ENCODE peak calls at places on chromosome 18, in ten cellular contexts. One of them, this sample, is unnamed.

GRCh38 chr18:36583155-36583745 is 245.6 kb downstream of the TPGS2 start:
- DNase-seq in astrocyte of the cerebellum: no peak
- DNase-seq in left ventricle myocardium inferior: no peak
- DNase-seq in GM12878: peak; percentile 17
- DNase-seq in IMR-90: no peak
- DNase-seq in colonic mucosa: no peak
- DNase-seq in neural progenitor cell: peak; percentile 91
- DNase-seq in endothelial cell: peak; percentile 24
- DNase-seq in mammary epithelial cell: no peak
- DNase-seq in H1: peak; percentile 78
- DNase-seq in this sample: no peak

GRCh38 chr18:73168171-73168570 is 300.4 kb upstream of the NETO1 start:
- DNase-seq in GM12878: no peak
- DNase-seq in neural progenitor cell: no peak
- DNase-seq in colonic mucosa: no peak
- DNase-seq in endothelial cell: no peak
- DNase-seq in astrocyte of the cerebellum: no peak
- DNase-seq in H1: no peak
- DNase-seq in IMR-90: no peak
- DNase-seq in left ventricle myocardium inferior: no peak
- DNase-seq in mammary epithelial cell: no peak
- DNase-seq in this sample: no peak

GRCh38 chr18:50311573-50312106 is 24.1 kb upstream of the CXXC1 start:
- DNase-seq in mammary epithelial cell: no peak
- DNase-seq in GM12878: no peak
- DNase-seq in colonic mucosa: no peak
- DNase-seq in IMR-90: no peak
- DNase-seq in astrocyte of the cerebellum: no peak
- DNase-seq in left ventricle myocardium inferior: no peak
- DNase-seq in endothelial cell: no peak
- DNase-seq in neural progenitor cell: no peak
- DNase-seq in H1: no peak
- DNase-seq in this sample: no peak

GRCh38 chr18:75846321-75846720 is 418.8 kb upstream of the SMIM21 start:
- DNase-seq in IMR-90: no peak
- DNase-seq in left ventricle myocardium inferior: no peak
- DNase-seq in mammary epithelial cell: no peak
- DNase-seq in astrocyte of the cerebellum: no peak
- DNase-seq in GM12878: no peak
- DNase-seq in H1: no peak
- DNase-seq in colonic mucosa: no peak
- DNase-seq in endothelial cell: no peak
- DNase-seq in neural progenitor cell: no peak
- DNase-seq in this sample: no peak

GRCh38 chr18:36179562-36180334 is 7.5 kb upstream of the MOCOS start:
- DNase-seq in IMR-90: peak; percentile 96
- DNase-seq in endothelial cell: no peak
- DNase-seq in H1: no peak
- DNase-seq in colonic mucosa: peak; percentile 63
- DNase-seq in left ventricle myocardium inferior: peak; percentile 77
- DNase-seq in neural progenitor cell: no peak
- DNase-seq in mammary epithelial cell: no peak
- DNase-seq in astrocyte of the cerebellum: peak; percentile 51
- DNase-seq in GM12878: no peak
- DNase-seq in this sample: no peak

GRCh38 chr18:48367557-48367956 is 41.6 kb downstream of the ZBTB7C start:
- DNase-seq in mammary epithelial cell: no peak
- DNase-seq in GM12878: no peak
- DNase-seq in left ventricle myocardium inferior: no peak
- DNase-seq in colonic mucosa: no peak
- DNase-seq in IMR-90: no peak
- DNase-seq in neural progenitor cell: no peak
- DNase-seq in astrocyte of the cerebellum: no peak
- DNase-seq in endothelial cell: no peak
- DNase-seq in H1: no peak
- DNase-seq in this sample: no peak

GRCh38 chr18:49851624-49852023 is 38.3 kb upstream of the ACAA2 start:
- DNase-seq in left ventricle myocardium inferior: no peak
- DNase-seq in neural progenitor cell: no peak
- DNase-seq in mammary epithelial cell: no peak
- DNase-seq in GM12878: no peak
- DNase-seq in IMR-90: no peak
- DNase-seq in colonic mucosa: peak; percentile 16
- DNase-seq in H1: no peak
- DNase-seq in astrocyte of the cerebellum: no peak
- DNase-seq in endothelial cell: no peak
- DNase-seq in this sample: no peak

GRCh38 chr18:44733069-44733753 is 52.5 kb downstream of the SETBP1 start:
- DNase-seq in astrocyte of the cerebellum: peak; percentile 83
- DNase-seq in GM12878: no peak
- DNase-seq in IMR-90: peak; percentile 86
- DNase-seq in H1: no peak
- DNase-seq in left ventricle myocardium inferior: no peak
- DNase-seq in neural progenitor cell: no peak
- DNase-seq in mammary epithelial cell: peak; percentile 93
- DNase-seq in endothelial cell: no peak
- DNase-seq in colonic mucosa: no peak
- DNase-seq in this sample: no peak

GRCh38 chr18:28120811-28121210 is 56.1 kb downstream of the CDH2 start:
- DNase-seq in astrocyte of the cerebellum: no peak
- DNase-seq in neural progenitor cell: no peak
- DNase-seq in GM12878: no peak
- DNase-seq in H1: no peak
- DNase-seq in mammary epithelial cell: no peak
- DNase-seq in left ventricle myocardium inferior: no peak
- DNase-seq in IMR-90: no peak
- DNase-seq in colonic mucosa: no peak
- DNase-seq in endothelial cell: no peak
- DNase-seq in this sample: no peak

GRCh38 chr18:27735117-27735516 is 441.8 kb downstream of the CDH2 start:
- DNase-seq in colonic mucosa: no peak
- DNase-seq in mammary epithelial cell: no peak
- DNase-seq in endothelial cell: no peak
- DNase-seq in IMR-90: no peak
- DNase-seq in neural progenitor cell: no peak
- DNase-seq in astrocyte of the cerebellum: no peak
- DNase-seq in H1: no peak
- DNase-seq in GM12878: no peak
- DNase-seq in left ventricle myocardium inferior: no peak
- DNase-seq in this sample: no peak

GRCh38 chr18:63460414-63460813 is 16.3 kb upstream of the SERPINB5 start:
- DNase-seq in H1: no peak
- DNase-seq in astrocyte of the cerebellum: no peak
- DNase-seq in GM12878: no peak
- DNase-seq in IMR-90: no peak
- DNase-seq in colonic mucosa: no peak
- DNase-seq in endothelial cell: no peak
- DNase-seq in left ventricle myocardium inferior: no peak
- DNase-seq in mammary epithelial cell: no peak
- DNase-seq in neural progenitor cell: no peak
- DNase-seq in this sample: no peak

GRCh38 chr18:9333441-9334350 is 877 bp upstream of the TWSG1 start:
- DNase-seq in endothelial cell: no peak
- DNase-seq in mammary epithelial cell: no peak
- DNase-seq in left ventricle myocardium inferior: no peak
- DNase-seq in IMR-90: no peak
- DNase-seq in H1: peak; percentile 70
- DNase-seq in astrocyte of the cerebellum: peak; percentile 22
- DNase-seq in colonic mucosa: peak; percentile 40
- DNase-seq in neural progenitor cell: peak; percentile 85
- DNase-seq in GM12878: no peak
- DNase-seq in this sample: no peak

GRCh38 chr18:5398269-5398668 is 102.7 kb upstream of the ZBTB14 start:
- DNase-seq in astrocyte of the cerebellum: no peak
- DNase-seq in endothelial cell: no peak
- DNase-seq in GM12878: no peak
- DNase-seq in colonic mucosa: no peak
- DNase-seq in left ventricle myocardium inferior: no peak
- DNase-seq in neural progenitor cell: no peak
- DNase-seq in IMR-90: no peak
- DNase-seq in mammary epithelial cell: no peak
- DNase-seq in H1: no peak
- DNase-seq in this sample: no peak

GRCh38 chr18:74326238-74326637 is 10.6 kb downstream of the C18orf63 start:
- DNase-seq in GM12878: no peak
- DNase-seq in IMR-90: peak; percentile 14
- DNase-seq in mammary epithelial cell: no peak
- DNase-seq in colonic mucosa: no peak
- DNase-seq in astrocyte of the cerebellum: no peak
- DNase-seq in endothelial cell: no peak
- DNase-seq in left ventricle myocardium inferior: no peak
- DNase-seq in neural progenitor cell: no peak
- DNase-seq in H1: no peak
- DNase-seq in this sample: no peak
- TF ChIP-seq CTCF in GM12878: no peak
- TF ChIP-seq CTCF in IMR-90: no peak
- TF ChIP-seq CTCF in mammary epithelial cell: no peak
- TF ChIP-seq CTCF in colonic mucosa: no peak
- TF ChIP-seq CTCF in astrocyte of the cerebellum: no peak
- TF ChIP-seq CTCF in endothelial cell: no peak
- TF ChIP-seq CTCF in left ventricle myocardium inferior: no peak
- TF ChIP-seq CTCF in neural progenitor cell: no peak
- TF ChIP-seq CTCF in H1: no peak
- TF ChIP-seq CTCF in this sample: no peak

DNA sequence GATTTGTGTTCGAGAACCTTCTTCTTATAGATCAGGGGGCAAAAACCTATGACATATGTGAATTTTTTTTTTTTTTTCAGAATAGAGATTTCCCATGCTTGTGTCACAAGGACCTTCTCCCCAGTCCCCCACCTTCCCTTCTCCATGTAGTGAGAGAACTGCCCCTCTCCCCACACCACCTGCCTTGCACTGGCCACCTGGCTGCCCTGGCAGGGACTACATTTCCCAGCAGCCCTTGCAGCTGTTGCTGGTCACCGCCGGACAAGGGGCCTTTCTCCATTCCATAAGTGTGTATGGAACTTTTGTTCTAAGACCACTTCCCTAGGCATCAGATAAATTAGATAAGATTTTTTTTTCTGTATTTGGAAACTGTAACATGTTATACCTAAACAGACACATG is 22.2 kb downstream of the MBP start:
- DNase-seq in colonic mucosa: no peak
- DNase-seq in H1: peak; percentile 45
- DNase-seq in mammary epithelial cell: no peak
- DNase-seq in left ventricle myocardium inferior: no peak
- DNase-seq in IMR-90: no peak
- DNase-seq in GM12878: no peak
- DNase-seq in neural progenitor cell: no peak
- DNase-seq in endothelial cell: no peak
- DNase-seq in astrocyte of the cerebellum: no peak
- DNase-seq in this sample: peak; percentile 68
- TF ChIP-seq CTCF in colonic mucosa: no peak
- TF ChIP-seq CTCF in H1: no peak
- TF ChIP-seq CTCF in mammary epithelial cell: no peak
- TF ChIP-seq CTCF in left ventricle myocardium inferior: peak; percentile 29
- TF ChIP-seq CTCF in IMR-90: no peak
- TF ChIP-seq CTCF in GM12878: no peak
- TF ChIP-seq CTCF in neural progenitor cell: no peak
- TF ChIP-seq CTCF in endothelial cell: no peak
- TF ChIP-seq CTCF in astrocyte of the cerebellum: no peak
- TF ChIP-seq CTCF in this sample: no peak

GRCh38 chr18:59627414-59627813 is 69.8 kb downstream of the CCBE1 start:
- DNase-seq in H1: no peak
- DNase-seq in GM12878: no peak
- DNase-seq in neural progenitor cell: no peak
- DNase-seq in left ventricle myocardium inferior: no peak
- DNase-seq in astrocyte of the cerebellum: no peak
- DNase-seq in IMR-90: no peak
- DNase-seq in colonic mucosa: no peak
- DNase-seq in mammary epithelial cell: no peak
- DNase-seq in endothelial cell: no peak
- DNase-seq in this sample: no peak

GRCh38 chr18:59628995-59629394 is 68.2 kb downstream of the CCBE1 start:
- DNase-seq in neural progenitor cell: no peak
- DNase-seq in H1: no peak
- DNase-seq in mammary epithelial cell: no peak
- DNase-seq in IMR-90: peak; percentile 45
- DNase-seq in left ventricle myocardium inferior: no peak
- DNase-seq in astrocyte of the cerebellum: no peak
- DNase-seq in endothelial cell: no peak
- DNase-seq in GM12878: no peak
- DNase-seq in colonic mucosa: no peak
- DNase-seq in this sample: no peak

GRCh38 chr18:59634096-59634495 is 63.1 kb downstream of the CCBE1 start:
- DNase-seq in IMR-90: no peak
- DNase-seq in endothelial cell: no peak
- DNase-seq in astrocyte of the cerebellum: peak; percentile 49
- DNase-seq in GM12878: no peak
- DNase-seq in left ventricle myocardium inferior: no peak
- DNase-seq in mammary epithelial cell: no peak
- DNase-seq in H1: no peak
- DNase-seq in colonic mucosa: no peak
- DNase-seq in neural progenitor cell: peak; percentile 68
- DNase-seq in this sample: no peak

GRCh38 chr18:59629894-59630293 is 67.3 kb downstream of the CCBE1 start:
- DNase-seq in left ventricle myocardium inferior: peak; percentile 30
- DNase-seq in IMR-90: no peak
- DNase-seq in H1: peak; percentile 14
- DNase-seq in astrocyte of the cerebellum: no peak
- DNase-seq in GM12878: no peak
- DNase-seq in colonic mucosa: no peak
- DNase-seq in neural progenitor cell: no peak
- DNase-seq in endothelial cell: no peak
- DNase-seq in mammary epithelial cell: no peak
- DNase-seq in this sample: no peak

DNA sequence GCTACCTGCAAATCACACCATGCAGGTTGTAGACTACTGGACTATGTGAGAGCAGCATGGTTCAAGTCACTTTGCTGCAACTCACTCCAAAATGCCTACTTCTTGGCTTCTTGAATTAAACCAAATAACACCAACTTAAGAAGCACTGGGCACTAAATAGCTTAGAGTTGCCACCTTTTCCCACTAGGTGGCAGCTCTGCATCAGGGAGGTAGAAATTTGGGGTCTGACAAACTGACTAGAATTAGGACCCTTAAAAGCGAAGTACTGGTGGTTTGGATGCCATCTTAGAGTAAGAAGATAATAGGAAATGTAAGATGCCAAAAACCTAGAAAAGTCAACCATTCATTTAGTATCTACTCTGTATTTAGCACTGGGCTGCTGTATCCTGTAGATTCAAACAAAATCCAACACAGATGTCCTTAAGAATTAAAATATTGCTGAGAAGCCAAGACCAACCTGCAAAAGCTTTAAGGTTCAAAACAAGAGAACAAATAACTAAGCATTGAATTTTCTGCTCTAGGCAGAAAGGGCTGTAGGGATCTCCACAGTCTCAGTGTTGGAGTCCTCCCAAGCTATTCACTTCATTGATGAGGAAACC is 65.5 kb downstream of the CCBE1 start:
- DNase-seq in colonic mucosa: no peak
- DNase-seq in neural progenitor cell: peak; percentile 69
- DNase-seq in IMR-90: peak; percentile 58
- DNase-seq in left ventricle myocardium inferior: no peak
- DNase-seq in mammary epithelial cell: peak; percentile 23
- DNase-seq in H1: peak; percentile 59
- DNase-seq in astrocyte of the cerebellum: peak; percentile 29
- DNase-seq in GM12878: no peak
- DNase-seq in endothelial cell: peak; percentile 38
- DNase-seq in this sample: no peak
- TF ChIP-seq CTCF in colonic mucosa: peak; percentile 35
- TF ChIP-seq CTCF in neural progenitor cell: peak; percentile 94
- TF ChIP-seq CTCF in IMR-90: peak; percentile 78
- TF ChIP-seq CTCF in left ventricle myocardium inferior: peak; percentile 68
- TF ChIP-seq CTCF in mammary epithelial cell: peak; percentile 73
- TF ChIP-seq CTCF in H1: peak; percentile 80
- TF ChIP-seq CTCF in astrocyte of the cerebellum: peak; percentile 85
- TF ChIP-seq CTCF in GM12878: peak; percentile 53
- TF ChIP-seq CTCF in endothelial cell: peak; percentile 60
- TF ChIP-seq CTCF in this sample: peak; percentile 95

GRCh38 chr18:22408059-22408458 is 9.7 kb downstream of the CTAGE1 start:
- DNase-seq in H1: no peak
- DNase-seq in GM12878: no peak
- DNase-seq in neural progenitor cell: no peak
- DNase-seq in mammary epithelial cell: no peak
- DNase-seq in IMR-90: no peak
- DNase-seq in endothelial cell: no peak
- DNase-seq in astrocyte of the cerebellum: no peak
- DNase-seq in left ventricle myocardium inferior: no peak
- DNase-seq in colonic mucosa: no peak
- DNase-seq in this sample: no peak
- TF ChIP-seq CTCF in H1: peak; percentile 22
- TF ChIP-seq CTCF in GM12878: no peak
- TF ChIP-seq CTCF in neural progenitor cell: peak; percentile 20
- TF ChIP-seq CTCF in mammary epithelial cell: no peak
- TF ChIP-seq CTCF in IMR-90: no peak
- TF ChIP-seq CTCF in endothelial cell: peak; percentile 5
- TF ChIP-seq CTCF in astrocyte of the cerebellum: no peak
- TF ChIP-seq CTCF in left ventricle myocardium inferior: no peak
- TF ChIP-seq CTCF in colonic mucosa: no peak
- TF ChIP-seq CTCF in this sample: peak; percentile 37

This sample was measured in chondrocyte.